ENCODE peak calls at places on chromosome 14, in six cellular contexts. Y is neuronal stem cell, F is mesenchymal stem cell, W is H1, K is IMR-90, H is H9. O is an unnamed sample.

GRCh38 chr14:88831285-88831684 is 6.8 kb downstream of the TTC8 start:
- DNase-seq in Y (no peak), F (no peak), W (no peak), K (peak), H (no peak), O (no peak)

GRCh38 chr14:67940894-67941455 is 121.4 kb downstream of the RAD51B start:
- DNase-seq in Y (peak), F (peak), W (no peak), K (peak), H (no peak), O (no peak)

GRCh38 chr14:81452766-81453165 is 52.6 kb upstream of the STON2 start:
- DNase-seq in Y (no peak), F (no peak), W (no peak), K (no peak), H (no peak), O (no peak)

GRCh38 chr14:65456247-65456646 is 43.7 kb downstream of the FUT8 start:
- DNase-seq in Y (no peak), F (no peak), W (no peak), K (no peak), H (no peak), O (no peak)

GRCh38 chr14:106652494-106652893 is 1126.1 kb downstream of the TMEM121 start:
- DNase-seq in Y (no peak), F (no peak), W (no peak), K (no peak), H (no peak), O (no peak)

GRCh38 chr14:54322668-54323380 is 74.0 kb upstream of the CDKN3 start:
- DNase-seq in Y (no peak), F (no peak), W (no peak), K (no peak), H (no peak), O (no peak)

GRCh38 chr14:77822307-77822706 is 22.4 kb downstream of the ADCK1 start:
- DNase-seq in Y (no peak), F (no peak), W (no peak), K (no peak), H (no peak), O (no peak)

GRCh38 chr14:65000868-65001600 is 14.3 kb downstream of the FNTB start:
- DNase-seq in Y (no peak), F (no peak), W (no peak), K (peak), H (no peak), O (peak)

GRCh38 chr14:35155962-35156361 is 33.6 kb downstream of the PRORP start:
- DNase-seq in Y (no peak), F (peak), W (no peak), K (peak), H (no peak), O (peak)

GRCh38 chr14:60773558-60773957 is 39.0 kb downstream of the MNAT1 start:
- DNase-seq in Y (no peak), F (no peak), W (no peak), K (no peak), H (no peak), O (no peak)

GRCh38 chr14:83173687-83174086 is 1640.0 kb upstream of the SEL1L start:
- DNase-seq in Y (no peak), F (no peak), W (no peak), K (peak), H (no peak), O (no peak)

GRCh38 chr14:86334355-86334754 is 804.4 kb downstream of the FLRT2 start:
- DNase-seq in Y (no peak), F (peak), W (no peak), K (peak), H (no peak), O (no peak)

GRCh38 chr14:70886421-70887206 is 20.6 kb upstream of the PCNX1 start:
- DNase-seq in Y (no peak), F (peak), W (no peak), K (no peak), H (no peak), O (no peak)

GRCh38 chr14:73455294-73455693 is 3.1 kb downstream of the NUMB start:
- DNase-seq in Y (no peak), F (no peak), W (no peak), K (no peak), H (no peak), O (no peak)

GRCh38 chr14:72856530-72857264 is 37.2 kb downstream of the DPF3 start:
- DNase-seq in Y (no peak), F (peak), W (no peak), K (no peak), H (no peak), O (no peak)

GRCh38 chr14:96275182-96276112 is 19.4 kb downstream of the BDKRB1 start:
- DNase-seq in Y (peak), F (peak), W (peak), K (peak), H (peak), O (peak)

GRCh38 chr14:50055461-50056228 is 60.7 kb downstream of the VCPKMT start:
- DNase-seq in Y (no peak), F (no peak), W (no peak), K (no peak), H (no peak), O (no peak)

GRCh38 chr14:24206260-24207103 is 986 bp downstream of the TSSK4 start:
- DNase-seq in Y (no peak), F (no peak), W (no peak), K (no peak), H (no peak), O (no peak)

GRCh38 chr14:73269729-73270651 is 32.7 kb downstream of the PAPLN start:
- DNase-seq in Y (no peak), F (peak), W (no peak), K (peak), H (peak), O (peak)

GRCh38 chr14:34650786-34651584 is 21.0 kb upstream of the SNX6 start:
- DNase-seq in Y (no peak), F (peak), W (no peak), K (peak), H (no peak), O (peak)

GRCh38 chr14:99209409-99209808 is 62.6 kb downstream of the BCL11B start:
- DNase-seq in Y (no peak), F (no peak), W (no peak), K (no peak), H (no peak), O (no peak)

GRCh38 chr14:81323094-81323493 is 77.0 kb downstream of the STON2 start:
- DNase-seq in Y (no peak), F (no peak), W (no peak), K (no peak), H (no peak), O (no peak)

GRCh38 chr14:94043756-94044475 is 17.8 kb downstream of the OTUB2 start:
- DNase-seq in Y (no peak), F (no peak), W (no peak), K (no peak), H (no peak), O (no peak)

GRCh38 chr14:32998433-32998832 is 59.8 kb downstream of the NPAS3 start:
- DNase-seq in Y (no peak), F (no peak), W (no peak), K (peak), H (no peak), O (peak)

GRCh38 chr14:64303471-64303917 is 9.3 kb upstream of the ESR2 start:
- DNase-seq in Y (peak), F (peak), W (no peak), K (peak), H (peak), O (peak)

GRCh38 chr14:58415636-58416559 is 11.4 kb downstream of the TIMM9 start:
- DNase-seq in Y (no peak), F (no peak), W (no peak), K (no peak), H (no peak), O (no peak)

GRCh38 chr14:23089498-23090253 is 5.3 kb downstream of the ACIN1 start:
- DNase-seq in Y (no peak), F (no peak), W (no peak), K (no peak), H (no peak), O (no peak)

GRCh38 chr14:37416264-37416663 is 178.8 kb downstream of the FOXA1 start:
- DNase-seq in Y (no peak), F (no peak), W (no peak), K (no peak), H (no peak), O (no peak)

GRCh38 chr14:61889914-61890351 is 127.7 kb downstream of the SNAPC1 start:
- DNase-seq in Y (no peak), F (no peak), W (no peak), K (no peak), H (no peak), O (no peak)

GRCh38 chr14:50001146-50001998 is 108.5 kb downstream of the ARF6 start:
- DNase-seq in Y (no peak), F (peak), W (peak), K (peak), H (peak), O (peak)

GRCh38 chr14:95808371-95808770 is 68.3 kb upstream of the TUNAR start:
- DNase-seq in Y (no peak), F (no peak), W (peak), K (no peak), H (peak), O (no peak)

GRCh38 chr14:31843361-31844091 is 233.6 kb upstream of the ARHGAP5 start:
- DNase-seq in Y (no peak), F (peak), W (no peak), K (peak), H (no peak), O (no peak)

GRCh38 chr14:103103461-103104388 is 9.2 kb downstream of the EXOC3L4 start:
- DNase-seq in Y (no peak), F (peak), W (peak), K (peak), H (peak), O (peak)

GRCh38 chr14:21557084-21557901 is 22.6 kb downstream of the OR10G3 start:
- DNase-seq in Y (peak), F (peak), W (peak), K (peak), H (peak), O (peak)
- H3K4ac ChIP-seq in Y (no peak), F (no peak), W (peak), K (no peak), H (peak), O (no peak)

GRCh38 chr14:90455100-90455571 is 58.3 kb downstream of the CALM1 start:
- DNase-seq in Y (peak), F (no peak), W (no peak), K (no peak), H (no peak), O (no peak)

GRCh38 chr14:90452366-90452765 is 55.5 kb downstream of the CALM1 start:
- DNase-seq in Y (no peak), F (no peak), W (no peak), K (no peak), H (no peak), O (no peak)

GRCh38 chr14:90456551-90456950 is 59.7 kb downstream of the CALM1 start:
- DNase-seq in Y (no peak), F (no peak), W (no peak), K (no peak), H (no peak), O (no peak)

GRCh38 chr14:90453401-90453951 is 56.6 kb downstream of the CALM1 start:
- DNase-seq in Y (no peak), F (no peak), W (peak), K (no peak), H (no peak), O (no peak)

DNA sequence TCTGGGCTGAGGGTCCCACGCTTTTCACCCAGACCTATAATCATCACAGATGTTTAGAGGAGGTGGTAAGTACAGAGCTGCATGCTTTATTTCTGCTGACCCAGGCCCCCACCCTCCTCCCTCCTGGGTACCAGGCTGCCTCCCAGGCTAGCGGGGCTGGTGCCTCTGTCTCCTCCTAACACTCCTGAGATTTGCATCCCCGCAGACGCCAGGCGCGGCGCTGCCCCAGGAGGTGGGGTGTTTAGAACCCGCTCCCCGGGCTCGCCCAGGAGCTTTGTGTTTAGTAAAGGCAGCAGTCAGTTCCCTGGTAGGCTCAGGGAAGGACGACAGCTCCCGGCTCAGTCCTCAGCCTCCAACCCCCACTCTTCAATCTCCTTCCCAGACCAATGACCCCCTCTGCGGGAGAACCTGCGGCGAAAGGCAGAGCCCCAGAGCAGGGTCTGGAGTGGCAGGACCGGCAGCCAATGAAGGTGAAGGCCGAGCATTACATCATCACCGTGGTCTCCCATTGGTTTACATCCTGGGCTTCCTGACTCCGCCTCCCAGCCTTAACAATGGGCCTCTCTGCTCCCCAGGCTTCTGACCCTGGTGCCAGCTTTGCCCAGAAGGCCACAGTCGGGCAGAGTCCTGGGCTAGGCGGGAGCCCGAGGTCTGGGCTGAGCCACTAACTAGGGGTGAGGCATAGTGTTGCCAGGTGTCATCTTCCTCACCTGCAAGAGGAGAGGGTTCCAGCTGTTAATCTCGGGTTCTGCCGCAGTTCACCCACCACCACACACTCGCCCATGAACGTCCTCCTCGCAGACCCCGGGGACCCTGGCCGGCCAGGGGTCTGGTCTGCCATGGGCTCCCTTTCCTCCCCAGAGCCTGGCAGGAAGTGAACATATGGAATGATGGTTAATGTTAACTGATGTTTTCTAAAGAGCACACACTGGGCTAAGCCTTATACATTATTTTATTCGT is 57.5 kb downstream of the CALM1 start:
- DNase-seq in Y (peak), F (peak), W (peak), K (peak), H (peak), O (peak)
- H3K4ac ChIP-seq in Y (no peak), F (no peak), W (peak), K (no peak), H (no peak), O (peak)

GRCh38 chr14:104689620-104690265 is 325 bp downstream of the INF2 start:
- DNase-seq in Y (no peak), F (peak), W (no peak), K (no peak), H (no peak), O (no peak)

GRCh38 chr14:104691546-104692260 is 2.3 kb downstream of the INF2 start:
- DNase-seq in Y (no peak), F (no peak), W (no peak), K (no peak), H (no peak), O (no peak)

GRCh38 chr14:104688755-104689619 is at the start of gene INF2:
- DNase-seq in Y (peak), F (peak), W (peak), K (peak), H (peak), O (peak)

GRCh38 chr14:104690861-104691455 is 1.5 kb downstream of the INF2 start:
- DNase-seq in Y (no peak), F (no peak), W (no peak), K (no peak), H (no peak), O (peak)

DNA sequence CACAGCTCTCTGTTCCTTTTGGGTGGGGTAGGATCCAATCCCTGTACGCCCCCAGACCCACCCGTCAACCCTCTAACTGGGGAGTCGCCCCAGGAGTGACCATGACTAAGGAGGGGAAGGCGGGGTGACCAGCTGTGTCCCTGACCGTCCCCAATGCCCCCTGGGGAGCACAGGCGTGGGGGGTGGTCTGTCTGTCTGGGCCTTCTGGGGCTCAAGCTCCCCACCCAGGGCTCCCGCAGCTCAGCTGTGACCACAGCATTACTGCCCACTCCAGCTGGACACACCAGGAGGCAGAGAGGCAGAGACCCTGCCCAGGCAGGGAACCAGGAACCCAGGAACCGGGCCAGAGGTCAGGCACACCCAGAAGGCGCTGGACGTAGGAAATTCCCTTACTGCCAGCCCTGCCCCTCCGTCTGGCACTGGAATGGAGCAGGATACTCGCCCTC is 871 bp downstream of the INF2 start:
- DNase-seq in Y (no peak), F (no peak), W (no peak), K (no peak), H (no peak), O (peak)
- H3K4ac ChIP-seq in Y (peak), F (peak), W (peak), K (peak), H (no peak), O (peak)

GRCh38 chr14:101627913-101628257 is 66.6 kb downstream of the DIO3 start:
- DNase-seq in Y (no peak), F (no peak), W (no peak), K (no peak), H (no peak), O (no peak)

GRCh38 chr14:101628975-101629374 is 67.7 kb downstream of the DIO3 start:
- DNase-seq in Y (no peak), F (no peak), W (no peak), K (no peak), H (no peak), O (no peak)

GRCh38 chr14:101626331-101626730 is 65.0 kb downstream of the DIO3 start:
- DNase-seq in Y (no peak), F (no peak), W (no peak), K (no peak), H (no peak), O (no peak)

GRCh38 chr14:101630056-101630960 is 69.0 kb downstream of the DIO3 start:
- DNase-seq in Y (no peak), F (no peak), W (no peak), K (no peak), H (no peak), O (no peak)

DNA sequence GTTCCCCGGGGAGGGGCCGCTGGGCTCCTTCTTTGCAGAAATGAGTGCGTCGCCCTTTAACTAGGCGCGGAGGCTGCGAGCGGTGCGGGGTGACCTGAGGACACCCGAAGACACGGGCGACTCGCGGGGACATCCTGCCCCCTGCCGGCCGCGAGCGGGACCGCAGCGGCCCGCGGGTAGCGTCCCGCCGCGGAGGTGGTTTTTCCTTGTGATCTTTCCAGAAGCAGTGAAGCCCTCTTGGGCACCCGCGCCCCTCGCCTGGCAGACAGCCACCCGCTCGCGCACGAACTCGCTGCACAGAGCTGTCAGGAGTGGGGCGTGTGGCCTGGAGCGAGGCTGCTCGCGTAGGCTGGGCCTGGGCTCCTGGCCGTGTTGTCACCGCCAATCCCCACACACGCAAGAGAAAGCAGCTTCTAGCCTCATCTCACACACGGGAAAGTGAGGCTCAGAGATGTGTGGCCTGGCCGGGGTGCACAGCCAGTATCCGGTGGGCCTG is 67.2 kb downstream of the DIO3 start:
- DNase-seq in Y (peak), F (peak), W (peak), K (peak), H (peak), O (peak)
- H3K4ac ChIP-seq in Y (peak), F (no peak), W (no peak), K (no peak), H (no peak), O (no peak)

O was measured in trophoblast cell.